ENCODE peak calls at places on chromosomes 16 and 17, in five cellular contexts. One of them, this sample, is unnamed.

GRCh38 chr17:79937981-79938695 is 97.5 kb downstream of the TBC1D16 start:
- DNase-seq in effector memory CD4-positive, alpha-beta T cell: no peak
- DNase-seq in smooth muscle cell of the brain vasculature: no peak
- DNase-seq in AG09319: no peak
- DNase-seq in COR-L47: no peak
- DNase-seq in this sample: no peak

GRCh38 chr17:39607057-39607850 is 466 bp downstream of the NEUROD2 start:
- DNase-seq in effector memory CD4-positive, alpha-beta T cell: no peak
- DNase-seq in smooth muscle cell of the brain vasculature: no peak
- DNase-seq in AG09319: no peak
- DNase-seq in COR-L47: no peak
- DNase-seq in this sample: no peak

GRCh38 chr16:50393461-50394214 is 24.9 kb upstream of the BRD7 start:
- DNase-seq in effector memory CD4-positive, alpha-beta T cell: no peak
- DNase-seq in smooth muscle cell of the brain vasculature: no peak
- DNase-seq in AG09319: no peak
- DNase-seq in COR-L47: no peak
- DNase-seq in this sample: no peak

GRCh38 chr16:49158029-49158642 is 123.5 kb downstream of the CBLN1 start:
- DNase-seq in effector memory CD4-positive, alpha-beta T cell: no peak
- DNase-seq in smooth muscle cell of the brain vasculature: no peak
- DNase-seq in AG09319: no peak
- DNase-seq in COR-L47: no peak
- DNase-seq in this sample: no peak

GRCh38 chr16:69745232-69745612 is 9.5 kb downstream of the NOB1 start:
- DNase-seq in effector memory CD4-positive, alpha-beta T cell: no peak
- DNase-seq in smooth muscle cell of the brain vasculature: no peak
- DNase-seq in AG09319: no peak
- DNase-seq in COR-L47: no peak
- DNase-seq in this sample: no peak

GRCh38 chr16:27847030-27847550 is 216.4 kb downstream of the GSG1L start:
- DNase-seq in effector memory CD4-positive, alpha-beta T cell: no peak
- DNase-seq in smooth muscle cell of the brain vasculature: no peak
- DNase-seq in AG09319: no peak
- DNase-seq in COR-L47: no peak
- DNase-seq in this sample: no peak

GRCh38 chr17:68455756-68456528 is 1.4 kb downstream of the WIPI1 start:
- DNase-seq in effector memory CD4-positive, alpha-beta T cell: no peak
- DNase-seq in smooth muscle cell of the brain vasculature: no peak
- DNase-seq in AG09319: peak
- DNase-seq in COR-L47: peak
- DNase-seq in this sample: no peak

GRCh38 chr17:41333836-41334235 is 16.8 kb downstream of the KRT33A start:
- DNase-seq in effector memory CD4-positive, alpha-beta T cell: no peak
- DNase-seq in smooth muscle cell of the brain vasculature: no peak
- DNase-seq in AG09319: no peak
- DNase-seq in COR-L47: no peak
- DNase-seq in this sample: no peak

GRCh38 chr17:50261051-50261915 is 13.0 kb upstream of the TMEM92 start:
- DNase-seq in effector memory CD4-positive, alpha-beta T cell: no peak
- DNase-seq in smooth muscle cell of the brain vasculature: no peak
- DNase-seq in AG09319: no peak
- DNase-seq in COR-L47: no peak
- DNase-seq in this sample: no peak

GRCh38 chr16:610513-611381 is 20.0 kb upstream of the WFIKKN1 start:
- DNase-seq in effector memory CD4-positive, alpha-beta T cell: peak
- DNase-seq in smooth muscle cell of the brain vasculature: no peak
- DNase-seq in AG09319: no peak
- DNase-seq in COR-L47: no peak
- DNase-seq in this sample: peak

This sample was measured in effector memory CD8-positive, alpha-beta T cell.